ENCODE peak calls at places on chromosomes 3 and 15, in eight cellular contexts. W, N, I, S, Z, U, T and P are unnamed samples.

GRCh38 chr3:177468331-177468730 is 271.0 kb upstream of the TBL1XR1 start:
- DNase-seq in W (no peak), N (peak; percentile 89), I (peak; percentile 89), S (no peak), Z (peak; percentile 48), U (peak; percentile 87), T (no peak), P (no peak)

GRCh38 chr15:52103217-52104207 is 9.1 kb downstream of the BCL2L10 start:
- DNase-seq in W (no peak), N (peak; percentile 93), I (no peak), S (peak; percentile 72), Z (peak; percentile 39), U (peak; percentile 78), T (peak; percentile 78), P (no peak)

GRCh38 chr3:32296251-32297204 is 58.0 kb downstream of the CMTM8 start:
- DNase-seq in W (peak; percentile 66), N (peak; percentile 78), I (peak; percentile 22), S (peak; percentile 63), Z (peak; percentile 54), U (no peak), T (peak; percentile 68), P (peak; percentile 86)

GRCh38 chr3:149441662-149442442 is 32.6 kb upstream of the TM4SF4 start:
- DNase-seq in W (no peak), N (no peak), I (no peak), S (no peak), Z (no peak), U (no peak), T (no peak), P (no peak)

GRCh38 chr3:162007722-162008121 is 511.1 kb downstream of the OTOL1 start:
- DNase-seq in W (no peak), N (no peak), I (no peak), S (no peak), Z (no peak), U (peak; percentile 6), T (no peak), P (no peak)

GRCh38 chr15:52642386-52643361 is 36.5 kb downstream of the ATOSA start:
- DNase-seq in W (no peak), N (peak; percentile 39), I (no peak), S (no peak), Z (no peak), U (peak; percentile 73), T (no peak), P (no peak)

GRCh38 chr15:65263313-65263712 is 23.4 kb downstream of the PARP16 start:
- DNase-seq in W (no peak), N (no peak), I (no peak), S (no peak), Z (no peak), U (no peak), T (no peak), P (no peak)

GRCh38 chr15:89359471-89360293 is 25.1 kb upstream of the POLG start:
- DNase-seq in W (peak; percentile 71), N (no peak), I (no peak), S (peak; percentile 32), Z (no peak), U (no peak), T (peak; percentile 45), P (peak; percentile 35)

GRCh38 chr3:192514754-192515660 is 212.3 kb downstream of the FGF12 start:
- DNase-seq in W (peak; percentile 87), N (no peak), I (no peak), S (no peak), Z (no peak), U (no peak), T (no peak), P (peak; percentile 93)

GRCh38 chr3:180036678-180037455 is at the start of gene PEX5L:
- DNase-seq in W (peak; percentile 93), N (peak; percentile 42), I (no peak), S (peak; percentile 12), Z (no peak), U (no peak), T (peak; percentile 78), P (peak; percentile 91)

GRCh38 chr3:55698826-55699225 is 211.7 kb upstream of the WNT5A start:
- DNase-seq in W (no peak), N (no peak), I (no peak), S (no peak), Z (no peak), U (no peak), T (no peak), P (peak; percentile 82)

GRCh38 chr15:40872791-40873526 is 1.1 kb downstream of the RHOV start:
- DNase-seq in W (no peak), N (no peak), I (no peak), S (no peak), Z (no peak), U (no peak), T (no peak), P (no peak)

GRCh38 chr15:77030042-77030927 is 35.4 kb downstream of the PSTPIP1 start:
- DNase-seq in W (peak; percentile 86), N (no peak), I (no peak), S (peak; percentile 55), Z (no peak), U (no peak), T (peak; percentile 11), P (peak; percentile 54)

GRCh38 chr15:70196314-70197291 is 98.9 kb upstream of the TLE3 start:
- DNase-seq in W (peak; percentile 90), N (peak; percentile 97), I (no peak), S (peak; percentile 78), Z (peak; percentile 49), U (peak; percentile 15), T (peak; percentile 91), P (peak; percentile 91)

GRCh38 chr15:68316061-68316804 is 38.7 kb downstream of the FEM1B start:
- DNase-seq in W (peak; percentile 87), N (peak; percentile 28), I (no peak), S (no peak), Z (no peak), U (no peak), T (no peak), P (peak; percentile 74)

GRCh38 chr3:111033470-111034108 is 38.0 kb upstream of the NECTIN3 start:
- DNase-seq in W (no peak), N (no peak), I (no peak), S (no peak), Z (no peak), U (no peak), T (no peak), P (no peak)

GRCh38 chr3:13012228-13012691 is 61.0 kb downstream of the IQSEC1 start:
- DNase-seq in W (no peak), N (peak; percentile 49), I (no peak), S (peak; percentile 94), Z (peak; percentile 71), U (no peak), T (peak; percentile 46), P (no peak)

GRCh38 chr15:76929011-76929760 is 2.4 kb upstream of the RCN2 start:
- DNase-seq in W (no peak), N (no peak), I (no peak), S (no peak), Z (no peak), U (no peak), T (no peak), P (no peak)

GRCh38 chr15:65365229-65365628 is 12.6 kb downstream of the IGDCC3 start:
- DNase-seq in W (peak; percentile 67), N (no peak), I (no peak), S (no peak), Z (no peak), U (no peak), T (no peak), P (peak; percentile 75)

GRCh38 chr3:133865136-133865855 is 30.4 kb downstream of the RAB6B start:
- DNase-seq in W (no peak), N (no peak), I (no peak), S (no peak), Z (no peak), U (no peak), T (no peak), P (peak; percentile 50)

GRCh38 chr15:69160976-69161877 is 792 bp downstream of the GLCE start:
- DNase-seq in W (peak; percentile 65), N (peak; percentile 45), I (no peak), S (peak; percentile 40), Z (no peak), U (no peak), T (peak; percentile 45), P (peak; percentile 62)

GRCh38 chr3:74630602-74631001 is 16.1 kb upstream of the CNTN3 start:
- DNase-seq in W (no peak), N (peak; percentile 71), I (no peak), S (no peak), Z (no peak), U (no peak), T (no peak), P (peak; percentile 25)

GRCh38 chr3:168112894-168113293 is 17.2 kb upstream of the GOLIM4 start:
- DNase-seq in W (no peak), N (no peak), I (no peak), S (no peak), Z (no peak), U (no peak), T (no peak), P (no peak)

GRCh38 chr15:57165992-57166391 is 210.3 kb upstream of the CGNL1 start:
- DNase-seq in W (no peak), N (peak; percentile 71), I (no peak), S (peak; percentile 15), Z (no peak), U (no peak), T (no peak), P (no peak)

GRCh38 chr15:70559840-70560239 is 203.5 kb downstream of the UACA start:
- DNase-seq in W (no peak), N (no peak), I (no peak), S (no peak), Z (no peak), U (no peak), T (no peak), P (no peak)

GRCh38 chr3:159779883-159780282 is 208.8 kb upstream of the IL12A start:
- DNase-seq in W (no peak), N (no peak), I (no peak), S (no peak), Z (no peak), U (no peak), T (no peak), P (no peak)

GRCh38 chr15:48556159-48556897 is 89.2 kb downstream of the FBN1 start:
- DNase-seq in W (no peak), N (no peak), I (no peak), S (no peak), Z (no peak), U (no peak), T (no peak), P (no peak)